ENCODE peak calls at places on chromosomes 4 and X, in five cellular contexts. One of them, this sample, is unnamed.
A peak's percentile ranks its signal among the peaks of the same experiment; 100 is the strongest.

GRCh38 chr4:128159967-128160366 is 98.9 kb downstream of the LARP1B start:
- DNase-seq in progenitor cell of endocrine pancreas: no peak
- DNase-seq in AG04449: no peak
- DNase-seq in GM13977: no peak
- DNase-seq in epithelial cell of esophagus: peak; percentile 57
- DNase-seq in this sample: no peak

GRCh38 chr4:150160473-150160872 is 82.2 kb downstream of the DCLK2 start:
- DNase-seq in progenitor cell of endocrine pancreas: no peak
- DNase-seq in AG04449: no peak
- DNase-seq in GM13977: no peak
- DNase-seq in epithelial cell of esophagus: peak; percentile 29
- DNase-seq in this sample: no peak

GRCh38 chr4:185774815-185775684 is 36.9 kb downstream of the SORBS2 start:
- DNase-seq in progenitor cell of endocrine pancreas: no peak
- DNase-seq in AG04449: peak; percentile 80
- DNase-seq in GM13977: no peak
- DNase-seq in epithelial cell of esophagus: peak; percentile 49
- DNase-seq in this sample: no peak

GRCh38 chrX:9466115-9466495 is 1.2 kb downstream of the TBL1X start:
- DNase-seq in progenitor cell of endocrine pancreas: no peak
- DNase-seq in AG04449: no peak
- DNase-seq in GM13977: no peak
- DNase-seq in epithelial cell of esophagus: peak; percentile 13
- DNase-seq in this sample: no peak

GRCh38 chr4:42570221-42570620 is 86.7 kb downstream of the ATP8A1 start:
- DNase-seq in progenitor cell of endocrine pancreas: no peak
- DNase-seq in AG04449: no peak
- DNase-seq in GM13977: no peak
- DNase-seq in epithelial cell of esophagus: no peak
- DNase-seq in this sample: no peak

GRCh38 chr4:74975082-74975481 is 42.2 kb downstream of the PARM1 start:
- DNase-seq in progenitor cell of endocrine pancreas: no peak
- DNase-seq in AG04449: no peak
- DNase-seq in GM13977: no peak
- DNase-seq in epithelial cell of esophagus: no peak
- DNase-seq in this sample: no peak

GRCh38 chr4:143335979-143336827 is 473 bp upstream of the GAB1 start:
- DNase-seq in progenitor cell of endocrine pancreas: peak; percentile 73
- DNase-seq in AG04449: peak; percentile 41
- DNase-seq in GM13977: peak; percentile 66
- DNase-seq in epithelial cell of esophagus: peak; percentile 86
- DNase-seq in this sample: peak; percentile 78

GRCh38 chrX:104113237-104113965 is 1.1 kb downstream of the ZCCHC18 start:
- DNase-seq in progenitor cell of endocrine pancreas: peak; percentile 24
- DNase-seq in AG04449: no peak
- DNase-seq in GM13977: peak; percentile 49
- DNase-seq in epithelial cell of esophagus: peak; percentile 58
- DNase-seq in this sample: peak; percentile 47

GRCh38 chrX:126551306-126551705 is 1.3 kb downstream of the DCAF12L1 start:
- DNase-seq in progenitor cell of endocrine pancreas: no peak
- DNase-seq in AG04449: no peak
- DNase-seq in GM13977: no peak
- DNase-seq in epithelial cell of esophagus: no peak
- DNase-seq in this sample: no peak

GRCh38 chrX:150363561-150364346 is 637 bp downstream of the MAMLD1 start:
- DNase-seq in progenitor cell of endocrine pancreas: no peak
- DNase-seq in AG04449: no peak
- DNase-seq in GM13977: no peak
- DNase-seq in epithelial cell of esophagus: peak; percentile 54
- DNase-seq in this sample: no peak

GRCh38 chr4:54745031-54745770 is 87.4 kb downstream of the KIT start:
- DNase-seq in progenitor cell of endocrine pancreas: no peak
- DNase-seq in AG04449: no peak
- DNase-seq in GM13977: no peak
- DNase-seq in epithelial cell of esophagus: peak; percentile 35
- DNase-seq in this sample: no peak

GRCh38 chrX:108072746-108073145 is 18.6 kb downstream of the PSMD10 start:
- DNase-seq in progenitor cell of endocrine pancreas: no peak
- DNase-seq in AG04449: no peak
- DNase-seq in GM13977: no peak
- DNase-seq in epithelial cell of esophagus: no peak
- DNase-seq in this sample: no peak

GRCh38 chr4:118076958-118077766 is 42.9 kb downstream of the NDST3 start:
- DNase-seq in progenitor cell of endocrine pancreas: no peak
- DNase-seq in AG04449: no peak
- DNase-seq in GM13977: peak; percentile 6
- DNase-seq in epithelial cell of esophagus: peak; percentile 52
- DNase-seq in this sample: peak; percentile 17

GRCh38 chr4:26380740-26381139 is 59.9 kb downstream of the RBPJ start:
- DNase-seq in progenitor cell of endocrine pancreas: no peak
- DNase-seq in AG04449: no peak
- DNase-seq in GM13977: no peak
- DNase-seq in epithelial cell of esophagus: no peak
- DNase-seq in this sample: no peak

GRCh38 chr4:128161138-128161537 is 100.0 kb downstream of the LARP1B start:
- DNase-seq in progenitor cell of endocrine pancreas: no peak
- DNase-seq in AG04449: no peak
- DNase-seq in GM13977: no peak
- DNase-seq in epithelial cell of esophagus: no peak
- DNase-seq in this sample: no peak

GRCh38 chrX:47176101-47176740 is 17.4 kb upstream of the UBA1 start:
- DNase-seq in progenitor cell of endocrine pancreas: no peak
- DNase-seq in AG04449: no peak
- DNase-seq in GM13977: no peak
- DNase-seq in epithelial cell of esophagus: no peak
- DNase-seq in this sample: no peak

GRCh38 chr4:137819964-137820383 is 287.7 kb upstream of the PCDH18 start:
- DNase-seq in progenitor cell of endocrine pancreas: no peak
- DNase-seq in AG04449: no peak
- DNase-seq in GM13977: peak; percentile 14
- DNase-seq in epithelial cell of esophagus: peak; percentile 84
- DNase-seq in this sample: peak; percentile 10

GRCh38 chrX:121128946-121129345 is 81.5 kb downstream of the GLUD2 start:
- DNase-seq in progenitor cell of endocrine pancreas: no peak
- DNase-seq in AG04449: no peak
- DNase-seq in GM13977: no peak
- DNase-seq in epithelial cell of esophagus: no peak
- DNase-seq in this sample: no peak

GRCh38 chr4:81499840-81500239 is 28.1 kb upstream of the RASGEF1B start:
- DNase-seq in progenitor cell of endocrine pancreas: no peak
- DNase-seq in AG04449: no peak
- DNase-seq in GM13977: no peak
- DNase-seq in epithelial cell of esophagus: no peak
- DNase-seq in this sample: no peak

GRCh38 chrX:130539721-130540321 is 138.0 kb downstream of the RBMX2 start:
- DNase-seq in progenitor cell of endocrine pancreas: peak; percentile 25
- DNase-seq in AG04449: no peak
- DNase-seq in GM13977: peak; percentile 45
- DNase-seq in epithelial cell of esophagus: peak; percentile 52
- DNase-seq in this sample: peak; percentile 42

GRCh38 chrX:70464051-70464450 is 19.4 kb downstream of the DLG3 start:
- DNase-seq in progenitor cell of endocrine pancreas: no peak
- DNase-seq in AG04449: no peak
- DNase-seq in GM13977: no peak
- DNase-seq in epithelial cell of esophagus: no peak
- DNase-seq in this sample: no peak

GRCh38 chr4:186651624-186652023 is 72.0 kb downstream of the FAT1 start:
- DNase-seq in progenitor cell of endocrine pancreas: no peak
- DNase-seq in AG04449: no peak
- DNase-seq in GM13977: no peak
- DNase-seq in epithelial cell of esophagus: peak; percentile 52
- DNase-seq in this sample: no peak

GRCh38 chrX:115531818-115532403 is 29.1 kb upstream of the PLS3 start:
- DNase-seq in progenitor cell of endocrine pancreas: no peak
- DNase-seq in AG04449: no peak
- DNase-seq in GM13977: no peak
- DNase-seq in epithelial cell of esophagus: peak; percentile 42
- DNase-seq in this sample: no peak

GRCh38 chr4:107600456-107600855 is 119.6 kb downstream of the PAPSS1 start:
- DNase-seq in progenitor cell of endocrine pancreas: no peak
- DNase-seq in AG04449: peak; percentile 24
- DNase-seq in GM13977: no peak
- DNase-seq in epithelial cell of esophagus: no peak
- DNase-seq in this sample: no peak

GRCh38 chr4:15648600-15648999 is 6.6 kb downstream of the FBXL5 start:
- DNase-seq in progenitor cell of endocrine pancreas: no peak
- DNase-seq in AG04449: no peak
- DNase-seq in GM13977: no peak
- DNase-seq in epithelial cell of esophagus: no peak
- DNase-seq in this sample: no peak

GRCh38 chr4:112153222-112153791 is 8.1 kb downstream of the FAM241A start:
- DNase-seq in progenitor cell of endocrine pancreas: no peak
- DNase-seq in AG04449: no peak
- DNase-seq in GM13977: no peak
- DNase-seq in epithelial cell of esophagus: no peak
- DNase-seq in this sample: no peak

GRCh38 chr4:107548211-107548905 is 171.7 kb downstream of the PAPSS1 start:
- DNase-seq in progenitor cell of endocrine pancreas: no peak
- DNase-seq in AG04449: no peak
- DNase-seq in GM13977: no peak
- DNase-seq in epithelial cell of esophagus: peak; percentile 18
- DNase-seq in this sample: no peak

GRCh38 chr4:168486961-168487820 is 6.9 kb upstream of the DDX60L start:
- DNase-seq in progenitor cell of endocrine pancreas: no peak
- DNase-seq in AG04449: no peak
- DNase-seq in GM13977: no peak
- DNase-seq in epithelial cell of esophagus: peak; percentile 95
- DNase-seq in this sample: no peak

GRCh38 chr4:184544711-184545409 is 70.5 kb upstream of the IRF2 start:
- DNase-seq in progenitor cell of endocrine pancreas: no peak
- DNase-seq in AG04449: no peak
- DNase-seq in GM13977: no peak
- DNase-seq in epithelial cell of esophagus: no peak
- DNase-seq in this sample: no peak

GRCh38 chrX:24859211-24859841 is 156.4 kb downstream of the ARX start:
- DNase-seq in progenitor cell of endocrine pancreas: no peak
- DNase-seq in AG04449: no peak
- DNase-seq in GM13977: no peak
- DNase-seq in epithelial cell of esophagus: no peak
- DNase-seq in this sample: no peak

GRCh38 chr4:15368906-15369305 is 58.9 kb upstream of the C1QTNF7 start:
- DNase-seq in progenitor cell of endocrine pancreas: no peak
- DNase-seq in AG04449: peak; percentile 75
- DNase-seq in GM13977: no peak
- DNase-seq in epithelial cell of esophagus: no peak
- DNase-seq in this sample: no peak

DNA sequence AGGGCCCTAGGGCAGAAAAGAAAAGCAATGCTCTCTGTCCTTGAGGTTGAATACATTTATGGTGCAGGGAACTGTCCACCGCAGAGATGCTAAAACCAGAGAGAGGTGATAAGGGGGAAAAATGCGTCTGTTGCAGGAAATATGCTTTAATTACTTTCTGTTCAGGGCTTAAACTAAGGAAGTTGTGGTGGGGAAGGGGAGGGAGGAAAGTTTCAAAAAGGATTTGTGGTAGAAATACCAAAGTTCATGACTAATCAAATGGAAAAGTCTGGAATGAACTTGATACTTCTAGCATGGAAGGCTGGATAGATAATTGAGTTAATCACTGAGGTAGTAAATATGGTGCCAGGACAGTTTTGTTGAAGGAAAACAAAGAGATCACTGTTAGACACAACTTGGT is 99.0 kb downstream of the ASB9 start:
- DNase-seq in progenitor cell of endocrine pancreas: no peak
- DNase-seq in AG04449: no peak
- DNase-seq in GM13977: no peak
- DNase-seq in epithelial cell of esophagus: no peak
- DNase-seq in this sample: no peak
- TF ChIP-seq CTCF in progenitor cell of endocrine pancreas: no peak
- TF ChIP-seq CTCF in AG04449: no peak
- TF ChIP-seq CTCF in GM13977: no peak
- TF ChIP-seq CTCF in epithelial cell of esophagus: no peak
- TF ChIP-seq CTCF in this sample: no peak

GRCh38 chr4:22999419-22999818 is 306.7 kb downstream of the GBA3 start:
- DNase-seq in progenitor cell of endocrine pancreas: no peak
- DNase-seq in AG04449: no peak
- DNase-seq in GM13977: no peak
- DNase-seq in epithelial cell of esophagus: no peak
- DNase-seq in this sample: no peak
- TF ChIP-seq CTCF in progenitor cell of endocrine pancreas: no peak
- TF ChIP-seq CTCF in AG04449: no peak
- TF ChIP-seq CTCF in GM13977: no peak
- TF ChIP-seq CTCF in epithelial cell of esophagus: no peak
- TF ChIP-seq CTCF in this sample: no peak

GRCh38 chr4:89039735-89040338 is 17.1 kb downstream of the FAM13A start:
- DNase-seq in progenitor cell of endocrine pancreas: no peak
- DNase-seq in AG04449: no peak
- DNase-seq in GM13977: no peak
- DNase-seq in epithelial cell of esophagus: no peak
- DNase-seq in this sample: no peak

GRCh38 chr4:89031272-89031671 is 25.7 kb downstream of the FAM13A start:
- DNase-seq in progenitor cell of endocrine pancreas: no peak
- DNase-seq in AG04449: no peak
- DNase-seq in GM13977: no peak
- DNase-seq in epithelial cell of esophagus: no peak
- DNase-seq in this sample: no peak

GRCh38 chr4:89036535-89036934 is 20.4 kb downstream of the FAM13A start:
- DNase-seq in progenitor cell of endocrine pancreas: no peak
- DNase-seq in AG04449: no peak
- DNase-seq in GM13977: no peak
- DNase-seq in epithelial cell of esophagus: no peak
- DNase-seq in this sample: no peak
- TF ChIP-seq CTCF in progenitor cell of endocrine pancreas: no peak
- TF ChIP-seq CTCF in AG04449: no peak
- TF ChIP-seq CTCF in GM13977: no peak
- TF ChIP-seq CTCF in epithelial cell of esophagus: no peak
- TF ChIP-seq CTCF in this sample: no peak

GRCh38 chrX:97314348-97314747 is 430.6 kb downstream of the RPA4 start:
- DNase-seq in progenitor cell of endocrine pancreas: no peak
- DNase-seq in AG04449: no peak
- DNase-seq in GM13977: no peak
- DNase-seq in epithelial cell of esophagus: no peak
- DNase-seq in this sample: no peak

GRCh38 chrX:97320305-97320704 is 436.6 kb downstream of the RPA4 start:
- DNase-seq in progenitor cell of endocrine pancreas: no peak
- DNase-seq in AG04449: no peak
- DNase-seq in GM13977: no peak
- DNase-seq in epithelial cell of esophagus: no peak
- DNase-seq in this sample: no peak

GRCh38 chrX:97310373-97310772 is 426.7 kb downstream of the RPA4 start:
- DNase-seq in progenitor cell of endocrine pancreas: no peak
- DNase-seq in AG04449: no peak
- DNase-seq in GM13977: no peak
- DNase-seq in epithelial cell of esophagus: peak; percentile 55
- DNase-seq in this sample: no peak

GRCh38 chrX:97311066-97311778 is 427.5 kb downstream of the RPA4 start:
- DNase-seq in progenitor cell of endocrine pancreas: no peak
- DNase-seq in AG04449: no peak
- DNase-seq in GM13977: no peak
- DNase-seq in epithelial cell of esophagus: no peak
- DNase-seq in this sample: no peak

DNA sequence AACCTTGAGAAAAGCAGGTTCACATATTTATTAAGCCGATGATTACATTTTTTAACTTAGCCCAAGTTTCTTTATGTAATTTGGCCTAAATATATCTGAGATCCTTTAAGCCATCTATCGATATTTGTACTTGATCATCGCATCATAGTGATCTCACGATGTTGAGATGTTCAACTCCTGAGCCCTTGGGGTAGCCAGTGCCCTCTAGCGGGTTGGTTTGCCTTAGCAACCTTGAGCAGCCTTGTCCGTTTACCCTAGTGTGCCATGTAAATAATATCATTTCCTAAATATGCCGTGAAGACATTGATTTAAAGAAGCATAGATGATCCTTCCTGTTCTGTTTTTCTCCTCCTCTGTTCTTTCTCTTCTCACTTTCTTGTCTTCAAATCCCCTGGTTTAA is 432.2 kb downstream of the RPA4 start:
- DNase-seq in progenitor cell of endocrine pancreas: no peak
- DNase-seq in AG04449: no peak
- DNase-seq in GM13977: no peak
- DNase-seq in epithelial cell of esophagus: no peak
- DNase-seq in this sample: no peak
- TF ChIP-seq CTCF in progenitor cell of endocrine pancreas: peak; percentile 16
- TF ChIP-seq CTCF in AG04449: no peak
- TF ChIP-seq CTCF in GM13977: no peak
- TF ChIP-seq CTCF in epithelial cell of esophagus: peak; percentile 11
- TF ChIP-seq CTCF in this sample: no peak

This sample was measured in GM13976.